ENCODE peak calls at places on chromosomes 1 and 21, in four cellular contexts. One of them, this sample, is unnamed.
A peak's percentile ranks its signal among the peaks of the same experiment; 100 is the strongest.

GRCh38 chr1:25195835-25196234 is 36.5 kb downstream of the SYF2 start:
- DNase-seq in tibial artery: no peak
- DNase-seq in A673: no peak
- DNase-seq in CD4-positive, alpha-beta memory T cell: no peak
- DNase-seq in this sample: no peak

GRCh38 chr1:240310226-240310925 is 218.7 kb downstream of the FMN2 start:
- DNase-seq in tibial artery: no peak
- DNase-seq in A673: no peak
- DNase-seq in CD4-positive, alpha-beta memory T cell: no peak
- DNase-seq in this sample: no peak

GRCh38 chr21:41147979-41148355 is 20.0 kb upstream of the BACE2 start:
- DNase-seq in tibial artery: no peak
- DNase-seq in A673: no peak
- DNase-seq in CD4-positive, alpha-beta memory T cell: no peak
- DNase-seq in this sample: no peak

GRCh38 chr1:211327341-211327921 is 798 bp downstream of the TRAF5 start:
- DNase-seq in tibial artery: no peak
- DNase-seq in A673: no peak
- DNase-seq in CD4-positive, alpha-beta memory T cell: peak; percentile 48
- DNase-seq in this sample: no peak

GRCh38 chr1:218499021-218499691 is 154.0 kb downstream of the TGFB2 start:
- DNase-seq in tibial artery: no peak
- DNase-seq in A673: peak; percentile 33
- DNase-seq in CD4-positive, alpha-beta memory T cell: no peak
- DNase-seq in this sample: no peak

GRCh38 chr1:61207416-61207815 is 125.1 kb downstream of the NFIA start:
- DNase-seq in tibial artery: no peak
- DNase-seq in A673: no peak
- DNase-seq in CD4-positive, alpha-beta memory T cell: no peak
- DNase-seq in this sample: no peak

GRCh38 chr1:19087017-19087736 is 122.9 kb downstream of the UBR4 start:
- DNase-seq in tibial artery: no peak
- DNase-seq in A673: no peak
- DNase-seq in CD4-positive, alpha-beta memory T cell: no peak
- DNase-seq in this sample: no peak

GRCh38 chr1:206556748-206557635 is 49.7 kb downstream of the RASSF5 start:
- DNase-seq in tibial artery: peak; percentile 79
- DNase-seq in A673: peak; percentile 50
- DNase-seq in CD4-positive, alpha-beta memory T cell: peak; percentile 88
- DNase-seq in this sample: peak; percentile 85

GRCh38 chr1:73947009-73947408 is 251.0 kb downstream of the LRRIQ3 start:
- DNase-seq in tibial artery: no peak
- DNase-seq in A673: no peak
- DNase-seq in CD4-positive, alpha-beta memory T cell: no peak
- DNase-seq in this sample: no peak

GRCh38 chr1:185864889-185865288 is 130.7 kb downstream of the HMCN1 start:
- DNase-seq in tibial artery: no peak
- DNase-seq in A673: no peak
- DNase-seq in CD4-positive, alpha-beta memory T cell: no peak
- DNase-seq in this sample: no peak

GRCh38 chr1:905071-905749 is 18.5 kb upstream of the SAMD11 start:
- DNase-seq in tibial artery: peak; percentile 55
- DNase-seq in A673: peak; percentile 94
- DNase-seq in CD4-positive, alpha-beta memory T cell: no peak
- DNase-seq in this sample: peak; percentile 74

GRCh38 chr1:53860967-53861411 is 22.9 kb upstream of the NDC1 start:
- DNase-seq in tibial artery: no peak
- DNase-seq in A673: peak; percentile 55
- DNase-seq in CD4-positive, alpha-beta memory T cell: peak; percentile 56
- DNase-seq in this sample: no peak

GRCh38 chr1:56073614-56074356 is 505.6 kb downstream of the PLPP3 start:
- DNase-seq in tibial artery: peak; percentile 88
- DNase-seq in A673: no peak
- DNase-seq in CD4-positive, alpha-beta memory T cell: no peak
- DNase-seq in this sample: peak; percentile 71

GRCh38 chr1:193408782-193409293 is 222.4 kb upstream of the B3GALT2 start:
- DNase-seq in tibial artery: peak; percentile 40
- DNase-seq in A673: no peak
- DNase-seq in CD4-positive, alpha-beta memory T cell: no peak
- DNase-seq in this sample: peak; percentile 82

GRCh38 chr1:234712891-234713305 is 102.9 kb upstream of the IRF2BP2 start:
- DNase-seq in tibial artery: no peak
- DNase-seq in A673: no peak
- DNase-seq in CD4-positive, alpha-beta memory T cell: no peak
- DNase-seq in this sample: no peak

GRCh38 chr1:218479436-218480115 is 134.4 kb downstream of the TGFB2 start:
- DNase-seq in tibial artery: no peak
- DNase-seq in A673: no peak
- DNase-seq in CD4-positive, alpha-beta memory T cell: no peak
- DNase-seq in this sample: no peak

GRCh38 chr1:59214764-59215208 is 82.1 kb upstream of the FGGY start:
- DNase-seq in tibial artery: peak; percentile 59
- DNase-seq in A673: no peak
- DNase-seq in CD4-positive, alpha-beta memory T cell: no peak
- DNase-seq in this sample: no peak

GRCh38 chr1:178091986-178092745 is 1.7 kb upstream of the RASAL2 start:
- DNase-seq in tibial artery: no peak
- DNase-seq in A673: no peak
- DNase-seq in CD4-positive, alpha-beta memory T cell: no peak
- DNase-seq in this sample: no peak

GRCh38 chr1:37795340-37796110 is 1.9 kb downstream of the MANEAL start:
- DNase-seq in tibial artery: no peak
- DNase-seq in A673: peak; percentile 74
- DNase-seq in CD4-positive, alpha-beta memory T cell: peak; percentile 27
- DNase-seq in this sample: peak; percentile 53

GRCh38 chr1:191343816-191344215 is 814.4 kb upstream of the RGS18 start:
- DNase-seq in tibial artery: no peak
- DNase-seq in A673: no peak
- DNase-seq in CD4-positive, alpha-beta memory T cell: no peak
- DNase-seq in this sample: no peak

GRCh38 chr1:93716974-93717373 is 35.3 kb upstream of the BCAR3 start:
- DNase-seq in tibial artery: no peak
- DNase-seq in A673: peak; percentile 12
- DNase-seq in CD4-positive, alpha-beta memory T cell: no peak
- DNase-seq in this sample: no peak

GRCh38 chr1:226541631-226542622 is 6.6 kb upstream of the STUM start:
- DNase-seq in tibial artery: peak; percentile 68
- DNase-seq in A673: peak; percentile 19
- DNase-seq in CD4-positive, alpha-beta memory T cell: no peak
- DNase-seq in this sample: peak; percentile 45

DNA sequence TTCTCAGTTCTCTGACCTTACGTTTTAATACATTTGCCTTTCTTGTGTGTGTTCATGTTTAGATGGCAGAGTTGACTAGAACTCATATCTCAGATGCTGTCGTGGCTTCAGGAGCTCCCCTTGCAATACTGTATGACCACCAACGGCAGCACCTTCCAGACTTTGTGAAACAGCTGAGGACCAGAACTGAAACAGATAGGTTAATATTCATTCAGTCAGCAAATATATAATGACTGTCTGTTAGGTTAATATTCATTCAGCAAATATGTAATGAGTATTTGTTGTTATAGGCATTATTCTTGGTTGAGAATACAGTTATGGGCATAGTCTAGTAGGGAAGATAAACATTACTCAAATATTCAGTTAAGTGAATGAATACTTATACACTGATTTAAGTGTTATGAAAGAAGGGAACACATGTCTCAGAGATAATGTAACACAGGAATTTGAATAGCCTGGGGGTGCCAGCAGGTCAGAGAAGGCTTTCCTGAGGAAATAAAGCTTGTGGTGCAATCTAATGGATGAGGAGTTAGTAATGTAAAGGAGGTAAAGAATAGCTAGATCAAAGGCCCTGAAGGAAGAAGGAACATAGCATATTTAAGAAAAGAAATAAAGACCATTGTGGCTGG is 88.5 kb downstream of the CEP350 start:
- DNase-seq in tibial artery: no peak
- DNase-seq in A673: no peak
- DNase-seq in CD4-positive, alpha-beta memory T cell: no peak
- DNase-seq in this sample: no peak
- H3K36me3 ChIP-seq in tibial artery: peaks cover 62% of the 10 kb centered on the region
- H3K36me3 ChIP-seq in A673: peaks cover 39% of the 10 kb centered on the region
- H3K36me3 ChIP-seq in CD4-positive, alpha-beta memory T cell: peaks cover 49% of the 10 kb centered on the region
- H3K36me3 ChIP-seq in this sample: peaks cover 78% of the 10 kb centered on the region

DNA sequence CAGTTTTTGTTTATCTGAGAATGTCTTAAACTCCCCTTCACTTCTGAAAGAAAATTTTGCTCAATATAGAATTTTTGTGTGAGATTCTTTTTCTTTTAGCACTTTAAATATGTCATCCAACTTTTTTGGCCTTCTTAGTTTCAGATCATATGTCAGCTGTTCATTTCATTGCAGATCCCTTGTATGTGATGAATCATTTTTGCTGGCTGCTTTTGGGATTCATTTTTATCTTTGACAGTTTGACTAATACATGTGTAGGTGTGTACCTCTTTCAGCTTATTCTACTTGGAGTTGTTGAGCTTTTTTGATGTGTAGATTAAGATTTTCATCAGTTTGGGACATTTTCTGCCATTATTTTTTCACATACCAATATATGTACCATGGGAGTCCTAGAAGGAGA is 156.8 kb downstream of the FASLG start:
- DNase-seq in tibial artery: no peak
- DNase-seq in A673: no peak
- DNase-seq in CD4-positive, alpha-beta memory T cell: no peak
- DNase-seq in this sample: no peak
- H3K36me3 ChIP-seq in tibial artery: no peaks in the 10 kb centered on the region
- H3K36me3 ChIP-seq in A673: no peaks in the 10 kb centered on the region
- H3K36me3 ChIP-seq in CD4-positive, alpha-beta memory T cell: no peaks in the 10 kb centered on the region
- H3K36me3 ChIP-seq in this sample: no peaks in the 10 kb centered on the region

GRCh38 chr21:43872549-43873198 is 7.7 kb downstream of the AGPAT3 start:
- DNase-seq in tibial artery: no peak
- DNase-seq in A673: no peak
- DNase-seq in CD4-positive, alpha-beta memory T cell: no peak
- DNase-seq in this sample: no peak

GRCh38 chr21:43876605-43877004 is 11.6 kb downstream of the AGPAT3 start:
- DNase-seq in tibial artery: no peak
- DNase-seq in A673: no peak
- DNase-seq in CD4-positive, alpha-beta memory T cell: no peak
- DNase-seq in this sample: no peak

GRCh38 chr21:43871487-43871886 is 6.5 kb downstream of the AGPAT3 start:
- DNase-seq in tibial artery: no peak
- DNase-seq in A673: no peak
- DNase-seq in CD4-positive, alpha-beta memory T cell: no peak
- DNase-seq in this sample: no peak

GRCh38 chr21:43874085-43874785 is 9.2 kb downstream of the AGPAT3 start:
- DNase-seq in tibial artery: no peak
- DNase-seq in A673: peak; percentile 68
- DNase-seq in CD4-positive, alpha-beta memory T cell: no peak
- DNase-seq in this sample: no peak

GRCh38 chr21:43873673-43874072 is 8.7 kb downstream of the AGPAT3 start:
- DNase-seq in tibial artery: no peak
- DNase-seq in A673: no peak
- DNase-seq in CD4-positive, alpha-beta memory T cell: no peak
- DNase-seq in this sample: no peak
- H3K36me3 ChIP-seq in tibial artery: no peaks in the 10 kb centered on the region
- H3K36me3 ChIP-seq in A673: peaks cover 8% of the 10 kb centered on the region
- H3K36me3 ChIP-seq in CD4-positive, alpha-beta memory T cell: peaks cover 27% of the 10 kb centered on the region
- H3K36me3 ChIP-seq in this sample: peaks cover 23% of the 10 kb centered on the region

GRCh38 chr1:91714867-91715381 is 171.0 kb downstream of the TGFBR3 start:
- DNase-seq in tibial artery: no peak
- DNase-seq in A673: no peak
- DNase-seq in CD4-positive, alpha-beta memory T cell: no peak
- DNase-seq in this sample: no peak
- H3K36me3 ChIP-seq in tibial artery: peaks cover 18% of the 10 kb centered on the region
- H3K36me3 ChIP-seq in A673: no peaks in the 10 kb centered on the region
- H3K36me3 ChIP-seq in CD4-positive, alpha-beta memory T cell: peaks cover 17% of the 10 kb centered on the region
- H3K36me3 ChIP-seq in this sample: peaks cover 66% of the 10 kb centered on the region

GRCh38 chr1:110056284-110056680 is 14.2 kb downstream of the ALX3 start:
- DNase-seq in tibial artery: no peak
- DNase-seq in A673: no peak
- DNase-seq in CD4-positive, alpha-beta memory T cell: no peak
- DNase-seq in this sample: no peak
- H3K36me3 ChIP-seq in tibial artery: peaks cover 57% of the 10 kb centered on the region
- H3K36me3 ChIP-seq in A673: peaks cover 47% of the 10 kb centered on the region
- H3K36me3 ChIP-seq in CD4-positive, alpha-beta memory T cell: peaks cover 49% of the 10 kb centered on the region
- H3K36me3 ChIP-seq in this sample: peaks cover 69% of the 10 kb centered on the region

DNA sequence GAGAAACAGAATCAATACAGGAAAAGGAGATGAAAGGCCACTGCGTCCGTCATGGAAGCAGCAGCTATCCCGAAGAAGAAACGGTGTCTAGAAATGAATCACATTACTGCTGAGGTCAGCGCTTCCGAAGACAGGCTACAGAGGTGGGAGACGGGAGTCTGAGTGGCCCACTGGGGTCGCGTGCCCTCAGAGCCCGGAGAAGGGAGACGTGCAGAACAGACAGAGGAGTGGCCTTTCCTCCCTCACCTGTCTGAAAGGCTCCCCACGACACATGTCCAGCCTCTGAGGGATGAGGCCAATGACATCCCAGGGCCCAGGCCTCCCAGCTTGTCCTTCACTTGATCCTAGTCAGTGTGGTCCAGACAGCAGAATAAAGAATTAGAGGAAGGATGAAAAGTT is 35.9 kb downstream of the VPS26C start:
- DNase-seq in tibial artery: no peak
- DNase-seq in A673: no peak
- DNase-seq in CD4-positive, alpha-beta memory T cell: no peak
- DNase-seq in this sample: no peak
- H3K36me3 ChIP-seq in tibial artery: peaks cover 48% of the 10 kb centered on the region
- H3K36me3 ChIP-seq in A673: peaks cover 30% of the 10 kb centered on the region
- H3K36me3 ChIP-seq in CD4-positive, alpha-beta memory T cell: peaks cover 52% of the 10 kb centered on the region
- H3K36me3 ChIP-seq in this sample: peaks cover 90% of the 10 kb centered on the region

GRCh38 chr1:183516725-183517124 is 44.4 kb downstream of the SMG7 start:
- DNase-seq in tibial artery: no peak
- DNase-seq in A673: no peak
- DNase-seq in CD4-positive, alpha-beta memory T cell: no peak
- DNase-seq in this sample: no peak
- H3K36me3 ChIP-seq in tibial artery: peaks cover 17% of the 10 kb centered on the region
- H3K36me3 ChIP-seq in A673: peaks cover 15% of the 10 kb centered on the region
- H3K36me3 ChIP-seq in CD4-positive, alpha-beta memory T cell: peaks cover 24% of the 10 kb centered on the region
- H3K36me3 ChIP-seq in this sample: peaks cover 44% of the 10 kb centered on the region

This sample was measured in left ventricle myocardium inferior.